ENCODE peak calls at places on chromosomes 16 and 17, in ten cellular contexts. One of them, this sample, is unnamed.

GRCh38 chr16:57791903-57792461 is 10.3 kb downstream of the KIFC3 start:
- DNase-seq in brain microvascular endothelial cell: no peak
- DNase-seq in CD8-positive, alpha-beta T cell: no peak
- DNase-seq in left ventricle myocardium inferior: no peak
- DNase-seq in hepatocyte: no peak
- DNase-seq in transverse colon: no peak
- DNase-seq in pancreas: no peak
- DNase-seq in ovary: no peak
- DNase-seq in fibroblast of lung: no peak
- DNase-seq in HCT116: no peak
- DNase-seq in this sample: no peak

GRCh38 chr16:66979011-66979717 is 9.2 kb upstream of the CES4A start:
- DNase-seq in brain microvascular endothelial cell: no peak
- DNase-seq in CD8-positive, alpha-beta T cell: no peak
- DNase-seq in left ventricle myocardium inferior: peak; percentile 48
- DNase-seq in hepatocyte: no peak
- DNase-seq in transverse colon: no peak
- DNase-seq in pancreas: no peak
- DNase-seq in ovary: no peak
- DNase-seq in fibroblast of lung: peak; percentile 17
- DNase-seq in HCT116: no peak
- DNase-seq in this sample: no peak

GRCh38 chr16:84840687-84841627 is 21.2 kb downstream of the CRISPLD2 start:
- DNase-seq in brain microvascular endothelial cell: no peak
- DNase-seq in CD8-positive, alpha-beta T cell: no peak
- DNase-seq in left ventricle myocardium inferior: no peak
- DNase-seq in hepatocyte: no peak
- DNase-seq in transverse colon: no peak
- DNase-seq in pancreas: no peak
- DNase-seq in ovary: no peak
- DNase-seq in fibroblast of lung: no peak
- DNase-seq in HCT116: no peak
- DNase-seq in this sample: no peak

GRCh38 chr17:16215965-16216316 is 607 bp upstream of the NCOR1 start:
- DNase-seq in brain microvascular endothelial cell: no peak
- DNase-seq in CD8-positive, alpha-beta T cell: peak; percentile 26
- DNase-seq in left ventricle myocardium inferior: no peak
- DNase-seq in hepatocyte: no peak
- DNase-seq in transverse colon: peak; percentile 63
- DNase-seq in pancreas: no peak
- DNase-seq in ovary: no peak
- DNase-seq in fibroblast of lung: no peak
- DNase-seq in HCT116: peak; percentile 24
- DNase-seq in this sample: no peak

GRCh38 chr16:939941-940340 is 30.8 kb downstream of the LMF1 start:
- DNase-seq in brain microvascular endothelial cell: no peak
- DNase-seq in CD8-positive, alpha-beta T cell: no peak
- DNase-seq in left ventricle myocardium inferior: no peak
- DNase-seq in hepatocyte: no peak
- DNase-seq in transverse colon: no peak
- DNase-seq in pancreas: no peak
- DNase-seq in ovary: no peak
- DNase-seq in fibroblast of lung: no peak
- DNase-seq in HCT116: no peak
- DNase-seq in this sample: no peak

GRCh38 chr17:55496094-55496881 is 15.0 kb downstream of the SMIM36 start:
- DNase-seq in brain microvascular endothelial cell: peak; percentile 31
- DNase-seq in CD8-positive, alpha-beta T cell: no peak
- DNase-seq in left ventricle myocardium inferior: peak; percentile 34
- DNase-seq in hepatocyte: peak; percentile 54
- DNase-seq in transverse colon: peak; percentile 21
- DNase-seq in pancreas: no peak
- DNase-seq in ovary: no peak
- DNase-seq in fibroblast of lung: peak; percentile 56
- DNase-seq in HCT116: no peak
- DNase-seq in this sample: no peak

GRCh38 chr17:77190561-77190960 is 49.8 kb downstream of the SEC14L1 start:
- DNase-seq in brain microvascular endothelial cell: no peak
- DNase-seq in CD8-positive, alpha-beta T cell: no peak
- DNase-seq in left ventricle myocardium inferior: no peak
- DNase-seq in hepatocyte: no peak
- DNase-seq in transverse colon: no peak
- DNase-seq in pancreas: no peak
- DNase-seq in ovary: no peak
- DNase-seq in fibroblast of lung: no peak
- DNase-seq in HCT116: no peak
- DNase-seq in this sample: no peak

GRCh38 chr16:13994239-13995106 is 74.5 kb downstream of the ERCC4 start:
- DNase-seq in brain microvascular endothelial cell: no peak
- DNase-seq in CD8-positive, alpha-beta T cell: no peak
- DNase-seq in left ventricle myocardium inferior: no peak
- DNase-seq in hepatocyte: no peak
- DNase-seq in transverse colon: no peak
- DNase-seq in pancreas: no peak
- DNase-seq in ovary: no peak
- DNase-seq in fibroblast of lung: peak; percentile 16
- DNase-seq in HCT116: no peak
- DNase-seq in this sample: no peak

GRCh38 chr16:57618306-57619132 is 9.9 kb upstream of the ADGRG1 start:
- DNase-seq in brain microvascular endothelial cell: no peak
- DNase-seq in CD8-positive, alpha-beta T cell: no peak
- DNase-seq in left ventricle myocardium inferior: no peak
- DNase-seq in hepatocyte: no peak
- DNase-seq in transverse colon: no peak
- DNase-seq in pancreas: peak; percentile 68
- DNase-seq in ovary: peak; percentile 18
- DNase-seq in fibroblast of lung: no peak
- DNase-seq in HCT116: no peak
- DNase-seq in this sample: no peak

GRCh38 chr17:72038427-72038826 is 82.4 kb upstream of the SOX9 start:
- DNase-seq in brain microvascular endothelial cell: no peak
- DNase-seq in CD8-positive, alpha-beta T cell: no peak
- DNase-seq in left ventricle myocardium inferior: no peak
- DNase-seq in hepatocyte: no peak
- DNase-seq in transverse colon: no peak
- DNase-seq in pancreas: no peak
- DNase-seq in ovary: no peak
- DNase-seq in fibroblast of lung: no peak
- DNase-seq in HCT116: no peak
- DNase-seq in this sample: no peak

GRCh38 chr16:56201030-56201429 is 9.7 kb downstream of the GNAO1 start:
- DNase-seq in brain microvascular endothelial cell: no peak
- DNase-seq in CD8-positive, alpha-beta T cell: no peak
- DNase-seq in left ventricle myocardium inferior: no peak
- DNase-seq in hepatocyte: no peak
- DNase-seq in transverse colon: no peak
- DNase-seq in pancreas: no peak
- DNase-seq in ovary: no peak
- DNase-seq in fibroblast of lung: no peak
- DNase-seq in HCT116: no peak
- DNase-seq in this sample: no peak

GRCh38 chr16:71358464-71359031 is at the start of gene CALB2:
- DNase-seq in brain microvascular endothelial cell: peak; percentile 24
- DNase-seq in CD8-positive, alpha-beta T cell: peak; percentile 50
- DNase-seq in left ventricle myocardium inferior: peak; percentile 65
- DNase-seq in hepatocyte: peak; percentile 88
- DNase-seq in transverse colon: peak; percentile 64
- DNase-seq in pancreas: peak; percentile 80
- DNase-seq in ovary: peak; percentile 80
- DNase-seq in fibroblast of lung: peak; percentile 28
- DNase-seq in HCT116: no peak
- DNase-seq in this sample: peak; percentile 61

DNA sequence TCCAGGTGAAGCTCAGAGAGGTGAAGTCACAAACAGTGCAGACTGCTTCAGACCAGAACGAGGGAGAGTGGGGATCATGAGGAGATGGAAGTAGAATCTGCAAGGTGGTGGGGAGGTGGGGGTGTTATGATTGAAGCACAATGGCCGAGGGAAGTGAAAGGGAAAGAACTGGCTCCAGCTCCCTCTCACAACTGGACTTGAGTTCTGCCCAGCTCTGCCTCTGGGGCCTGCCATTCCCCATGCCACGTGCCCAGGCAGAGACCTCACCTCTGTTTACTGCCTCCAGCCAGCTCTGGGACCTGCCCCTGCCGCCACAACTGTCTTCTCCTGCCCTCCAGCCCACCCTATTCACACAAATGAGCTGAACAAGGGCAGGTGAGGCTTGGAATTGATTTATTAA is 2.5 kb downstream of the PNMT start:
- DNase-seq in brain microvascular endothelial cell: no peak
- DNase-seq in CD8-positive, alpha-beta T cell: no peak
- DNase-seq in left ventricle myocardium inferior: no peak
- DNase-seq in hepatocyte: no peak
- DNase-seq in transverse colon: no peak
- DNase-seq in pancreas: no peak
- DNase-seq in ovary: no peak
- DNase-seq in fibroblast of lung: no peak
- DNase-seq in HCT116: no peak
- DNase-seq in this sample: no peak
- H3K27me3 ChIP-seq in brain microvascular endothelial cell: peaks cover 16% of the 10 kb centered on the region
- H3K27me3 ChIP-seq in CD8-positive, alpha-beta T cell: no peaks in the 10 kb centered on the region
- H3K27me3 ChIP-seq in left ventricle myocardium inferior: peaks cover 41% of the 10 kb centered on the region
- H3K27me3 ChIP-seq in hepatocyte: peaks cover 5% of the 10 kb centered on the region
- H3K27me3 ChIP-seq in transverse colon: peaks cover 56% of the 10 kb centered on the region
- H3K27me3 ChIP-seq in pancreas: no peaks in the 10 kb centered on the region
- H3K27me3 ChIP-seq in ovary: no peaks in the 10 kb centered on the region
- H3K27me3 ChIP-seq in fibroblast of lung: peaks cover 38% of the 10 kb centered on the region
- H3K27me3 ChIP-seq in HCT116: no peaks in the 10 kb centered on the region
- H3K27me3 ChIP-seq in this sample: no peaks in the 10 kb centered on the region

DNA sequence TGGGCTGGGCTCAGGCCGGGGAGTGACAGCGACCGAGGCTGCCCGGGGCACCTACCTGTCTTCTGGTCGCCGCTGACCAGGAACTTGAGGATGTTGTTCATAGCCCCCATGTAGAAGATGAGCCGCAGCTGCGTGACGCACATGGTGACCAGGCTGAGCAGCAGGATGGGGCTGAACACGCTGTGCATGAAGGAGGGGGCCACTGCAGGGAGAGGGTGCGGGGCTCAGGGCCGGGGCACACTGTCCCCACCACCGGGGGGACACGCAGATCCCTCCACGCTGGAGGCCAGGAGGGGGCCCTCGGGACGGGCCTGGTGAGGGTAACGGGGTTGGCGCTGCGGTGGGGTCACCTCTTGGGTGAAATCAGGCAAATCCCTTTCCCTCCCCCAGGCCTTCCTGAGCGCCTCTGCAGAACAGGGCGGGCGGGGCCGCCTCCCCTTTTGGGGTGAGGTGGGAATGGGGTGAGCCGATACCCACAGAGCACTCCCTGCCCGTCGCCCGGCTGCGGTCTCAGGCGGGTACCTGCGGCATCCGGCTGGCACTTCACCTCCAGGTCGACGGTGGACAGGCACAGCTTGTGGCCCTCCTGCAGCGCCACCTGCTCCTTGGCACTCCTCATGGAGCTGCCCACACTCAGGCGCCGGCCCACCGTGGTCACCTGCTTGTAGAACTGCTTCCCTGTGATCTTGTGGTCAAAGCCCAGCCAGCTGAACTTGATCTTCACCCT is 28.3 kb upstream of the PITPNA start:
- DNase-seq in brain microvascular endothelial cell: no peak
- DNase-seq in CD8-positive, alpha-beta T cell: no peak
- DNase-seq in left ventricle myocardium inferior: no peak
- DNase-seq in hepatocyte: peak; percentile 14
- DNase-seq in transverse colon: no peak
- DNase-seq in pancreas: peak; percentile 26
- DNase-seq in ovary: no peak
- DNase-seq in fibroblast of lung: no peak
- DNase-seq in HCT116: no peak
- DNase-seq in this sample: no peak
- H3K36me3 ChIP-seq in brain microvascular endothelial cell: no peaks in the 10 kb centered on the region
- H3K36me3 ChIP-seq in CD8-positive, alpha-beta T cell: no peaks in the 10 kb centered on the region
- H3K36me3 ChIP-seq in left ventricle myocardium inferior: no peaks in the 10 kb centered on the region
- H3K36me3 ChIP-seq in hepatocyte: no peaks in the 10 kb centered on the region
- H3K36me3 ChIP-seq in transverse colon: no peaks in the 10 kb centered on the region
- H3K36me3 ChIP-seq in pancreas: no peaks in the 10 kb centered on the region
- H3K36me3 ChIP-seq in ovary: no peaks in the 10 kb centered on the region
- H3K36me3 ChIP-seq in fibroblast of lung: peaks cover 2% of the 10 kb centered on the region
- H3K36me3 ChIP-seq in HCT116: no peaks in the 10 kb centered on the region
- H3K36me3 ChIP-seq in this sample: peaks cover 3% of the 10 kb centered on the region

DNA sequence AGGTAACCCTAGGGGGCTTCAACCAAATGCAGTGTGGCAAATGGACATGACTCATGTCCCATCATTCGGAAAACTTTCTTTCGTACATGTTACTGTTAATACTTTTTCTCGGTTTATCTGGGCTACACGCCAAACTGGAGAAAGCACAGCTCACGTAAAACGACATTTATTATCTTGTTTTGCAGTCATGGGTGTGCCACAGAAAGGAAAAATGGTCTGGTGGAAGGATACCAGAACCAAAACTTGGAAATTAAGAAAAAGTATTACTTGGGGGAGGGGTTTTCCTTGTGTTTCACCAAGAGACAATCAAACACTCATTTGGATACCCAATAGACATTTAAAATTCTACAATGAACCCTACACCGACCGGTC is 23.6 kb downstream of the ALOX15B start:
- DNase-seq in brain microvascular endothelial cell: peak; percentile 39
- DNase-seq in CD8-positive, alpha-beta T cell: no peak
- DNase-seq in left ventricle myocardium inferior: no peak
- DNase-seq in hepatocyte: no peak
- DNase-seq in transverse colon: no peak
- DNase-seq in pancreas: no peak
- DNase-seq in ovary: no peak
- DNase-seq in fibroblast of lung: peak; percentile 35
- DNase-seq in HCT116: no peak
- DNase-seq in this sample: no peak
- H3K27ac ChIP-seq in brain microvascular endothelial cell: no peak overlapping the region
- H3K27ac ChIP-seq in CD8-positive, alpha-beta T cell: no peak overlapping the region
- H3K27ac ChIP-seq in left ventricle myocardium inferior: no peak overlapping the region
- H3K27ac ChIP-seq in hepatocyte: peak overlapping the region; percentile 33
- H3K27ac ChIP-seq in transverse colon: peak overlapping the region; percentile 54
- H3K27ac ChIP-seq in pancreas: no peak overlapping the region
- H3K27ac ChIP-seq in ovary: no peak overlapping the region
- H3K27ac ChIP-seq in fibroblast of lung: no peak overlapping the region
- H3K27ac ChIP-seq in HCT116: no peak overlapping the region
- H3K27ac ChIP-seq in this sample: no peak overlapping the region

GRCh38 chr16:74797414-74797813 is 22.8 kb upstream of the FA2H start:
- DNase-seq in brain microvascular endothelial cell: no peak
- DNase-seq in CD8-positive, alpha-beta T cell: no peak
- DNase-seq in left ventricle myocardium inferior: no peak
- DNase-seq in hepatocyte: no peak
- DNase-seq in transverse colon: no peak
- DNase-seq in pancreas: no peak
- DNase-seq in ovary: no peak
- DNase-seq in fibroblast of lung: no peak
- DNase-seq in HCT116: no peak
- DNase-seq in this sample: no peak

DNA sequence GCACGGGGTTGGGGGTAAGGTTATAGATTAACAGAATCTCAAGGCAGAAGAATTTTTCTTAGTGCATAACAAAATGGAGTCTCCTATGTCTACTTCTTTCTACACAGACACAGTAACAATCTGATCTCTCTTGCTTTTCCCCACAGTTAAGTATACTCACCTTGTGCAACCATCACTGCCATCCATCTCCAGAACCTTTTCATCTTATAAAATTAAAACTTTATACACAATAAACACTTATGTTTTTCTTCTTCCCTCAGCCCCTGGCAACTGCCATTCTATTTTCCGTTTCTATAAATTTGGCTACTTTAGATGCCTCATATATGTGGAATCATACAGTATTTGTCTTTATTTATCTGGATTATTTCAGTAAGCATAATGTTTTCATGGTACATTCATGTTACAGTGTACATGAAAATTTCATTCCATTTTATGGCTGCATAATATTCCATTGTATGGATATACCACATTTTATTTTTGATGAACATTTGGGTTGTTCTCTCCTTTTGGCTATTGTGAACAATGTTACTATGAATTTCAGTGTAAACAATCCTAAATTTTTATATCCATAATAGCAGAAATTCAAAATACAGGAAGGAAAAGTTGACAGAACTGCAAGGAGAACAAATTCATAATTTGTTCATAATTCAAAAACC is 25.7 kb upstream of the FA2H start:
- DNase-seq in brain microvascular endothelial cell: no peak
- DNase-seq in CD8-positive, alpha-beta T cell: no peak
- DNase-seq in left ventricle myocardium inferior: no peak
- DNase-seq in hepatocyte: no peak
- DNase-seq in transverse colon: no peak
- DNase-seq in pancreas: no peak
- DNase-seq in ovary: no peak
- DNase-seq in fibroblast of lung: no peak
- DNase-seq in HCT116: no peak
- DNase-seq in this sample: no peak
- H3K27me3 ChIP-seq in brain microvascular endothelial cell: peaks cover 3% of the 10 kb centered on the region
- H3K27me3 ChIP-seq in CD8-positive, alpha-beta T cell: no peaks in the 10 kb centered on the region
- H3K27me3 ChIP-seq in left ventricle myocardium inferior: peaks cover 45% of the 10 kb centered on the region
- H3K27me3 ChIP-seq in hepatocyte: peaks cover 3% of the 10 kb centered on the region
- H3K27me3 ChIP-seq in transverse colon: no peaks in the 10 kb centered on the region
- H3K27me3 ChIP-seq in pancreas: no peaks in the 10 kb centered on the region
- H3K27me3 ChIP-seq in ovary: no peaks in the 10 kb centered on the region
- H3K27me3 ChIP-seq in fibroblast of lung: peaks cover 7% of the 10 kb centered on the region
- H3K27me3 ChIP-seq in HCT116: no peaks in the 10 kb centered on the region
- H3K27me3 ChIP-seq in this sample: peaks cover 2% of the 10 kb centered on the region